ENCODE peak calls at places on chromosomes 2 and 18, in five cellular contexts. R, X, Q, V and Z are unnamed samples. For H3K79me2, the result is how much of the 10 kb centered on the place peaks cover.

GRCh38 chr2:119431155-119431975 is at the start of gene TMEM37:
- DNase-seq in R (peak), X (peak), Q (peak), V (peak), Z (peak)

GRCh38 chr2:171342014-171342413 is 91.8 kb downstream of the METTL8 start:
- DNase-seq in R (no peak), X (no peak), Q (no peak), V (no peak), Z (no peak)

GRCh38 chr2:216690451-216691209 is 4.7 kb downstream of the IGFBP5 start:
- DNase-seq in R (no peak), X (no peak), Q (no peak), V (no peak), Z (no peak)

GRCh38 chr2:224586127-224586702 is 1.1 kb upstream of the CUL3 start:
- DNase-seq in R (no peak), X (no peak), Q (no peak), V (no peak), Z (no peak)

GRCh38 chr2:39094717-39095363 is 26.0 kb downstream of the SOS1 start:
- DNase-seq in R (no peak), X (peak), Q (no peak), V (no peak), Z (no peak)

GRCh38 chr2:162457487-162457886 is 113.6 kb downstream of the GCA start:
- DNase-seq in R (no peak), X (no peak), Q (no peak), V (no peak), Z (no peak)

GRCh38 chr2:68185541-68186164 is 28.0 kb downstream of the PNO1 start:
- DNase-seq in R (peak), X (peak), Q (peak), V (peak), Z (peak)

GRCh38 chr2:102239344-102239743 is 52.5 kb downstream of the IL1RL2 start:
- DNase-seq in R (no peak), X (no peak), Q (no peak), V (no peak), Z (no peak)

GRCh38 chr2:166240387-166241313 is 112.8 kb upstream of the SCN1A start:
- DNase-seq in R (no peak), X (no peak), Q (no peak), V (no peak), Z (no peak)

GRCh38 chr2:84880645-84881521 is at the start of gene TRABD2A:
- DNase-seq in R (peak), X (no peak), Q (no peak), V (peak), Z (peak)

GRCh38 chr2:45892236-45892701 is 240.8 kb downstream of the PRKCE start:
- DNase-seq in R (no peak), X (no peak), Q (no peak), V (no peak), Z (no peak)

GRCh38 chr2:45595724-45596435 is 15.2 kb downstream of the SRBD1 start:
- DNase-seq in R (no peak), X (no peak), Q (no peak), V (no peak), Z (no peak)

GRCh38 chr18:63336366-63337099 is 17.0 kb upstream of the BCL2 start:
- DNase-seq in R (no peak), X (no peak), Q (peak), V (no peak), Z (no peak)

GRCh38 chr2:17529771-17530170 is 10.7 kb upstream of the VSNL1 start:
- DNase-seq in R (no peak), X (no peak), Q (no peak), V (no peak), Z (no peak)

GRCh38 chr18:2898131-2898640 is 51.4 kb downstream of the EMILIN2 start:
- DNase-seq in R (no peak), X (no peak), Q (no peak), V (peak), Z (peak)

GRCh38 chr18:12403601-12404506 is 3.9 kb upstream of the PRELID3A start:
- DNase-seq in R (no peak), X (no peak), Q (no peak), V (peak), Z (no peak)

GRCh38 chr2:16335606-16335930 is 330.1 kb downstream of the CYRIA start:
- DNase-seq in R (no peak), X (no peak), Q (no peak), V (no peak), Z (no peak)

GRCh38 chr2:24881623-24882022 is 38.4 kb downstream of the ADCY3 start:
- DNase-seq in R (no peak), X (no peak), Q (no peak), V (peak), Z (no peak)

GRCh38 chr2:11771971-11772615 is 25.7 kb downstream of the LPIN1 start:
- DNase-seq in R (no peak), X (no peak), Q (no peak), V (no peak), Z (no peak)

GRCh38 chr18:28178720-28179119 is 1.8 kb upstream of the CDH2 start:
- DNase-seq in R (no peak), X (no peak), Q (no peak), V (no peak), Z (no peak)

GRCh38 chr2:233179848-233180368 is 71.6 kb upstream of the ATG16L1 start:
- DNase-seq in R (no peak), X (no peak), Q (no peak), V (peak), Z (no peak)

GRCh38 chr2:159971365-159972122 is 90.9 kb downstream of the PLA2R1 start:
- DNase-seq in R (no peak), X (no peak), Q (no peak), V (no peak), Z (no peak)

GRCh38 chr2:96962567-96963203 is 23.7 kb downstream of the FAM178B start:
- DNase-seq in R (no peak), X (no peak), Q (no peak), V (no peak), Z (no peak)

GRCh38 chr2:106115250-106115649 is 78.9 kb downstream of the UXS1 start:
- DNase-seq in R (no peak), X (no peak), Q (peak), V (peak), Z (no peak)

GRCh38 chr2:203718087-203718486 is 11.6 kb downstream of the CD28 start:
- DNase-seq in R (no peak), X (peak), Q (no peak), V (peak), Z (no peak)

GRCh38 chr2:566379-567313 is 110.6 kb downstream of the TMEM18 start:
- DNase-seq in R (no peak), X (no peak), Q (no peak), V (no peak), Z (no peak)

GRCh38 chr18:41660654-41661053 is 294.4 kb upstream of the PIK3C3 start:
- DNase-seq in R (no peak), X (no peak), Q (no peak), V (no peak), Z (no peak)

GRCh38 chr2:120955427-120955826 is 219.8 kb downstream of the GLI2 start:
- DNase-seq in R (no peak), X (no peak), Q (no peak), V (no peak), Z (no peak)
- TF ChIP-seq POLR2AphosphoS5 in R (no peak), X (no peak), Q (no peak), V (no peak), Z (no peak)

GRCh38 chr2:27130396-27130795 is 4.0 kb downstream of the PREB start:
- DNase-seq in R (no peak), X (no peak), Q (no peak), V (no peak), Z (no peak)
- H3K79me2 ChIP-seq in R (under half), X (under half), Q (under half), V (under half), Z (under half)

GRCh38 chr2:212141499-212141898 is 397.1 kb downstream of the ERBB4 start:
- DNase-seq in R (no peak), X (no peak), Q (no peak), V (no peak), Z (no peak)

GRCh38 chr2:212135739-212136138 is 402.9 kb downstream of the ERBB4 start:
- DNase-seq in R (no peak), X (no peak), Q (no peak), V (no peak), Z (no peak)

GRCh38 chr2:212133337-212133736 is 405.3 kb downstream of the ERBB4 start:
- DNase-seq in R (no peak), X (no peak), Q (no peak), V (no peak), Z (no peak)

DNA sequence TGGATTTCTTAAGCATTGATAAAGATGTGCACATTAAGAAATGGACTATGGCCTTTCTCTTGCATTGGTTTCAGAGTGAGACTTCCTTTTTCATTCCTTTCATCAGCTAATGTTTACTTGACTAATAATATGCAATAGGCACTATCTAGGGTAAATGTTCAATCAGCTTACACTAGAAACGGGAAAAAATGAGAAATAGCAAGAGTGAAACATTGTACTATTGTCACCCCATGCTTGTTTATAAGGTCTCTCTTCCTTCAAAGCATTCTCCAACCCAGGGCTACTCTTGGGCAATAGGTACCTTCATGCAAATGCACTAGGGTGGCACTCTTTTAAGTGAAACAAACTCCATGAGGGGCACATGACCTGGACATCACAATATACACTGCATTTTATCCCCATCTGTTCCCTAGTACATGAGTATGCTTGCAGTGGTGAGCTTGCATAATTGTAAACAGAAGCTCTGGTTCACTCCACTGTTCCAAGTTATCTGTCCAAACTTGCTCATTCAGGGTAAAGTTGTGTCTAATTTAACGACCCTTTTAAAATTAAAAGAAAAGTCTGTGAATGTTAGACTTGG is 402.3 kb downstream of the ERBB4 start:
- DNase-seq in R (no peak), X (no peak), Q (no peak), V (no peak), Z (no peak)
- TF ChIP-seq EP300 in R (no peak), X (no peak), Q (no peak), V (no peak), Z (no peak)

GRCh38 chr18:34595673-34596072 is 114.4 kb upstream of the DTNA start:
- DNase-seq in R (no peak), X (no peak), Q (peak), V (no peak), Z (no peak)

GRCh38 chr18:34590503-34590902 is 119.6 kb upstream of the DTNA start:
- DNase-seq in R (no peak), X (no peak), Q (no peak), V (no peak), Z (no peak)

GRCh38 chr18:34592961-34593382 is 117.1 kb upstream of the DTNA start:
- DNase-seq in R (peak), X (no peak), Q (no peak), V (no peak), Z (no peak)

GRCh38 chr18:34591920-34592444 is 118.1 kb upstream of the DTNA start:
- DNase-seq in R (no peak), X (no peak), Q (no peak), V (no peak), Z (no peak)

DNA sequence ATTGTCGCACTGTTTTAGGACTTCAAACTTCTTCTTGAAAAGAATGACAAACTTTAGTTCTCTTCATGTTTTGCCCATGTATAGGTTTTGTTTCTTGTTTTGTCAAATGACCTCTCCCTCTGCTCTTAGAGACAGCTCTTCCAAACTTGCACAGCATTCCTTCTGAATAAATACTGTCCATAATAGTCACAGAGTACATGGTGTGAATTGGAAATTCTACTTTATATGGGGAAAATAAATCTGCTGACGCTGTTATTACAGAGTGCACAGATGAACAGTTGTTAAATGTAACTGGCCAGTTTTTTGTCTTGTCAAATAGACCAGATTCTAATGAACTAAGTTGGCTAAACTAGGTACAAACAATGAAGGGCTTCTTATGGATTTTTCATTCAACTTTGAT is 115.9 kb upstream of the DTNA start:
- DNase-seq in R (no peak), X (no peak), Q (no peak), V (no peak), Z (no peak)
- TF ChIP-seq POLR2AphosphoS5 in R (no peak), X (no peak), Q (no peak), V (no peak), Z (no peak)

GRCh38 chr2:235989591-235989990 is 178.6 kb downstream of the GBX2 start:
- DNase-seq in R (no peak), X (no peak), Q (no peak), V (no peak), Z (no peak)

GRCh38 chr2:235996419-235996818 is 171.8 kb downstream of the GBX2 start:
- DNase-seq in R (no peak), X (no peak), Q (no peak), V (no peak), Z (peak)

GRCh38 chr2:235988271-235989015 is 179.7 kb downstream of the GBX2 start:
- DNase-seq in R (no peak), X (no peak), Q (no peak), V (no peak), Z (no peak)

GRCh38 chr2:235990344-235990743 is 177.8 kb downstream of the GBX2 start:
- DNase-seq in R (no peak), X (no peak), Q (no peak), V (no peak), Z (no peak)

GRCh38 chr2:235992024-235992423 is 176.2 kb downstream of the GBX2 start:
- DNase-seq in R (no peak), X (no peak), Q (no peak), V (no peak), Z (no peak)
- H3K79me2 ChIP-seq in R (under half), X (under half), Q (under half), V (under half), Z (under half)

GRCh38 chr2:194346189-194346588 is 1310.8 kb upstream of the SLC39A10 start:
- DNase-seq in R (no peak), X (no peak), Q (no peak), V (no peak), Z (no peak)
- TF ChIP-seq EP300 in R (no peak), X (no peak), Q (no peak), V (no peak), Z (no peak)

GRCh38 chr18:80159713-80160636 is 50.9 kb downstream of the ADNP2 start:
- DNase-seq in R (peak), X (no peak), Q (no peak), V (no peak), Z (no peak)
- TF ChIP-seq POLR2AphosphoS5 in R (no peak), X (no peak), Q (no peak), V (no peak), Z (no peak)